ENCODE peak calls at places on chromosomes 2 and 18, in four cellular contexts. O, T, R and U are unnamed samples.

GRCh38 chr18:59640721-59641120 is 56.5 kb downstream of the CCBE1 start:
- DNase-seq in O (no peak), T (no peak), R (no peak), U (no peak)

GRCh38 chr2:221431477-221431876 is 140.6 kb downstream of the EPHA4 start:
- DNase-seq in O (no peak), T (no peak), R (no peak), U (no peak)

GRCh38 chr2:191228861-191229260 is 16.3 kb upstream of the MYO1B start:
- DNase-seq in O (no peak), T (no peak), R (no peak), U (no peak)

GRCh38 chr18:5091741-5092140 is 105.3 kb downstream of the AKAIN1 start:
- DNase-seq in O (no peak), T (no peak), R (no peak), U (no peak)

GRCh38 chr2:153551698-153552097 is 73.1 kb upstream of the RPRM start:
- DNase-seq in O (no peak), T (no peak), R (no peak), U (no peak)

GRCh38 chr2:558302-558642 is 118.9 kb downstream of the TMEM18 start:
- DNase-seq in O (no peak), T (no peak), R (no peak), U (no peak)

GRCh38 chr18:12597775-12598174 is 60.1 kb downstream of the SPIRE1 start:
- DNase-seq in O (peak), T (no peak), R (no peak), U (peak)

GRCh38 chr2:120205901-120206581 is 17.2 kb downstream of the TMEM185B start:
- DNase-seq in O (peak), T (no peak), R (no peak), U (peak)

GRCh38 chr2:164737612-164738081 is 104.0 kb downstream of the COBLL1 start:
- DNase-seq in O (peak), T (no peak), R (peak), U (peak)

GRCh38 chr2:17892726-17893534 is 14.5 kb downstream of the KCNS3 start:
- DNase-seq in O (no peak), T (no peak), R (no peak), U (no peak)

GRCh38 chr2:107078584-107078983 is 192.6 kb upstream of the ST6GAL2 start:
- DNase-seq in O (no peak), T (no peak), R (no peak), U (no peak)

GRCh38 chr2:75586971-75587370 is 26.2 kb upstream of the EVA1A start:
- DNase-seq in O (no peak), T (no peak), R (no peak), U (no peak)

GRCh38 chr18:79588636-79589481 is 90.7 kb upstream of the CTDP1 start:
- DNase-seq in O (peak), T (no peak), R (peak), U (peak)

GRCh38 chr2:191907091-191907490 is 60.2 kb upstream of the CAVIN2 start:
- DNase-seq in O (no peak), T (no peak), R (no peak), U (no peak)

GRCh38 chr2:181123798-181124217 is 143.4 kb downstream of the UBE2E3 start:
- DNase-seq in O (no peak), T (peak), R (no peak), U (peak)

GRCh38 chr2:237677951-237678481 is 50.6 kb downstream of the LRRFIP1 start:
- DNase-seq in O (no peak), T (no peak), R (no peak), U (peak)

GRCh38 chr18:59706499-59706898 is 9.3 kb upstream of the CCBE1 start:
- DNase-seq in O (peak), T (no peak), R (no peak), U (no peak)

GRCh38 chr2:20519309-20519708 is 72.4 kb downstream of the RHOB start:
- DNase-seq in O (no peak), T (no peak), R (no peak), U (no peak)

GRCh38 chr2:134139615-134140014 is 114.3 kb upstream of the MGAT5 start:
- DNase-seq in O (no peak), T (no peak), R (no peak), U (no peak)

GRCh38 chr2:219851801-219852481 is 224.5 kb downstream of the SLC4A3 start:
- DNase-seq in O (peak), T (no peak), R (no peak), U (peak)

GRCh38 chr2:169891593-169892298 is 64.5 kb downstream of the UBR3 start:
- DNase-seq in O (no peak), T (no peak), R (no peak), U (peak)

GRCh38 chr2:118166242-118166641 is 78.0 kb downstream of the INSIG2 start:
- DNase-seq in O (no peak), T (no peak), R (no peak), U (no peak)

GRCh38 chr18:50659091-50660003 is 99.5 kb downstream of the MAPK4 start:
- DNase-seq in O (peak), T (no peak), R (no peak), U (peak)

GRCh38 chr18:67783215-67783946 is 266.9 kb upstream of the DSEL start:
- DNase-seq in O (no peak), T (no peak), R (no peak), U (peak)

GRCh38 chr2:234725528-234726264 is 226.1 kb upstream of the SH3BP4 start:
- DNase-seq in O (peak), T (no peak), R (no peak), U (peak)

GRCh38 chr18:9849407-9849961 is 36.3 kb upstream of the TXNDC2 start:
- DNase-seq in O (no peak), T (no peak), R (no peak), U (peak)

GRCh38 chr18:38413202-38413601 is 847.6 kb upstream of the CELF4 start:
- DNase-seq in O (no peak), T (no peak), R (no peak), U (no peak)

GRCh38 chr2:198440833-198441232 is 636.4 kb downstream of the PLCL1 start:
- DNase-seq in O (no peak), T (no peak), R (no peak), U (no peak)

GRCh38 chr2:2191110-2191707 is 139.9 kb downstream of the MYT1L start:
- DNase-seq in O (no peak), T (no peak), R (no peak), U (no peak)

GRCh38 chr2:168241208-168241607 is 6.2 kb downstream of the STK39 start:
- DNase-seq in O (peak), T (no peak), R (peak), U (no peak)

GRCh38 chr2:190746971-190747761 is 98.3 kb downstream of the NAB1 start:
- DNase-seq in O (peak), T (no peak), R (no peak), U (peak)

GRCh38 chr2:223084873-223085272 is 32.9 kb downstream of the KCNE4 start:
- DNase-seq in O (peak), T (no peak), R (no peak), U (no peak)